ENCODE peak calls at places on chromosomes 4 and X, in six cellular contexts. R, L, T, K, F and D are unnamed samples.

GRCh38 chrX:71181558-71181909 is 36.9 kb downstream of the NLGN3 start:
- DNase-seq in R (peak), L (no peak), T (no peak), K (no peak), F (no peak), D (peak)

GRCh38 chr4:71379126-71379525 is 40.3 kb downstream of the SLC4A4 start:
- DNase-seq in R (no peak), L (no peak), T (no peak), K (no peak), F (no peak), D (no peak)

GRCh38 chrX:68945603-68946228 is 116.9 kb downstream of the EFNB1 start:
- DNase-seq in R (peak), L (no peak), T (no peak), K (peak), F (peak), D (no peak)

GRCh38 chr4:25178838-25179261 is 18.6 kb upstream of the SEPSECS start:
- DNase-seq in R (no peak), L (no peak), T (no peak), K (no peak), F (no peak), D (no peak)

GRCh38 chr4:31365006-31365690 is 645.0 kb downstream of the PCDH7 start:
- DNase-seq in R (no peak), L (no peak), T (no peak), K (peak), F (peak), D (no peak)

GRCh38 chrX:153370293-153371055 is 30.7 kb downstream of the PNMA6E start:
- DNase-seq in R (no peak), L (no peak), T (no peak), K (peak), F (no peak), D (no peak)

GRCh38 chr4:84878090-84878489 is 88.4 kb downstream of the WDFY3 start:
- DNase-seq in R (no peak), L (peak), T (peak), K (peak), F (peak), D (no peak)

GRCh38 chr4:7361256-7361655 is 73.5 kb downstream of the PSAPL1 start:
- DNase-seq in R (no peak), L (no peak), T (no peak), K (no peak), F (peak), D (no peak)

GRCh38 chr4:89287945-89288344 is 19.7 kb downstream of the GPRIN3 start:
- DNase-seq in R (no peak), L (no peak), T (no peak), K (no peak), F (no peak), D (no peak)

GRCh38 chrX:25519258-25519657 is 503.5 kb upstream of the ARX start:
- DNase-seq in R (no peak), L (no peak), T (no peak), K (no peak), F (no peak), D (no peak)

GRCh38 chrX:14497184-14497666 is 32.1 kb upstream of the GLRA2 start:
- DNase-seq in R (no peak), L (no peak), T (no peak), K (peak), F (peak), D (no peak)
- H3K4me3 ChIP-seq in R (peak), L (peak), T (no peak), K (no peak), F (no peak), D (no peak)

GRCh38 chrX:111270339-111270738 is at the start of gene CAPN6:
- DNase-seq in R (peak), L (no peak), T (no peak), K (peak), F (peak), D (peak)
- H3K4me3 ChIP-seq in R (no peak), L (no peak), T (no peak), K (no peak), F (no peak), D (no peak)

GRCh38 chr4:155961575-155961974 is 7.9 kb upstream of the CTSO start:
- DNase-seq in R (no peak), L (no peak), T (no peak), K (no peak), F (no peak), D (no peak)

GRCh38 chr4:155959417-155959816 is 5.8 kb upstream of the CTSO start:
- DNase-seq in R (no peak), L (no peak), T (no peak), K (no peak), F (no peak), D (no peak)

GRCh38 chr4:155964016-155964891 is 10.6 kb upstream of the CTSO start:
- DNase-seq in R (no peak), L (no peak), T (no peak), K (peak), F (no peak), D (no peak)

GRCh38 chr4:155962697-155963096 is 9.0 kb upstream of the CTSO start:
- DNase-seq in R (no peak), L (no peak), T (no peak), K (no peak), F (no peak), D (no peak)

GRCh38 chr4:155960522-155960921 is 6.9 kb upstream of the CTSO start:
- DNase-seq in R (no peak), L (peak), T (no peak), K (peak), F (peak), D (no peak)
- H3K4me3 ChIP-seq in R (no peak), L (no peak), T (no peak), K (no peak), F (no peak), D (no peak)

GRCh38 chr4:94962484-94962883 is 204.7 kb downstream of the BMPR1B start:
- DNase-seq in R (no peak), L (no peak), T (no peak), K (no peak), F (no peak), D (no peak)

GRCh38 chr4:94957030-94957429 is 199.3 kb downstream of the BMPR1B start:
- DNase-seq in R (no peak), L (no peak), T (no peak), K (no peak), F (no peak), D (no peak)

GRCh38 chr4:94960703-94961102 is 202.9 kb downstream of the BMPR1B start:
- DNase-seq in R (no peak), L (no peak), T (no peak), K (peak), F (no peak), D (no peak)

DNA sequence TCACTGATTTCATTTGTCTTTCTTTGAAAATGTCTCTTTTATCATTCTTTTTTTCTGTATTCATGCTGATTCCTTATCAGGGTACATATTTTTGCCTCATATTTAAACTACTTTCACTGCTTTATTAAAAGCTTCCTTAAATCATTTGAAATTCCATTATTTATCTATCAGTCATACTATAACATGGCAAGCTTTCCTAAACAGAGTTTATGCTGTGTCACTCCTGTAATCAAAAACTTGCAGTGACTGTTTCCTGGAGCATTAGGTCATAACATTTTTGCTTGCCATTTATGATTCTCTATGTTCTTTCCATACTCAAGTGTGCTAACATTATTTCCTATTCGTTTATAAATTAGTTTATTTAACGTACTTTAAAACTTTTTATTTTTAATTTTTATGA is 203.7 kb downstream of the BMPR1B start:
- DNase-seq in R (no peak), L (no peak), T (no peak), K (peak), F (peak), D (no peak)
- H3K4me3 ChIP-seq in R (no peak), L (no peak), T (no peak), K (no peak), F (no peak), D (no peak)

DNA sequence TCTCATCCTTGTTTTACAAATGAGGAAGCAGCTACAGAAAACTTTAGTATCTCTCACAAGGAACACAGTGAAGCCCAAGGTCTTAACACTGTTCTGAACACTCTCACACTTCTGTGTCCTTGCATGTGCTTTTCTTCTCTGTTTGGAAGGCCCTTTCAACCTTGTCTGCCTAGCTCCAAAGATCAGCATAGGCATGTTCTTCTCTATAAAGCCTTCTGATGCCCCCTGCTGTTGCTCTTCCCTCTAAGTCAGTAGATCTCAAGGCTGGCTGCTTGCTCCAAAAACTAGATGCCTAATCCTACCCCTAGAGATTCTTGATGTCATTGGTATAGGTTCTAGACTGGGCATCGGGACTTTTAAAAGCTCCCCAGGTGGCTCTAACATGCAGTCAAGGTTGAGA is 5.9 kb downstream of the APOO start:
- DNase-seq in R (peak), L (no peak), T (peak), K (peak), F (peak), D (peak)
- H3K4me3 ChIP-seq in R (peak), L (no peak), T (no peak), K (no peak), F (no peak), D (no peak)

DNA sequence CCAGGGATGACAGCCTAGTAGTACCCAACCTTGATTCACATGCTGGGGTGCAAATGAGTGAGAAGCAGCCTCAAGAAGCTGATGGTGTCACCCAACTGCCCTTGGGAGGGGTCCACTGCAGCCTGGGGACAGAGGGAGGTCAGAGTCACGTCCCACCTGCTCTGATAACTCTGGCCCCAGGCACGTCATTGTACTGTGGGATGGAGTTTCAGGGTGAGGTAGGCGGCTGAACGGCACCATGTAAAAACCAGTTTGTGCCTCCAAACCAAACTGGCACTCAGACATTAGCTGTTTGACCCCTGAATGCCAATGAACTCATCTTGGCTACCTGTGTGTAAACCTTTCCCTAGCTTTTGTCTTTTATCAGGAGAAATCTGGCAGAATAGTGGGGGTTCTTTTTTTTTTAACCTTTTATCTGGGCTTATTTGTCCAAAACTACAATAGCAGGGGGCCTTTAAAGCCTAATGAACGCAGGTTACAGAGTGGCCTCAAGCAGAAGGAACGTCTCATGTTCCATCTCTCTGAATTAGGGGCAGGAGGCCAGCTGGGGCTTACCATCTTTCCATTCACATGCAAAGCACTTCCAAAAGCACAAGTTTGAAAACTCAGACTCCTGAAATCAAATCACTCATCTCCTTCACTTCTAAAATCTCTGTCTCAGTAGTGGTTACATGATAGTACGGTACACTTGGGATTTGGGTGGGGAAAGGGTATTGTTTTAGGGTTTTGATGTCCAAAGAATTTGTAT is 89.4 kb downstream of the IRF2 start:
- DNase-seq in R (no peak), L (no peak), T (no peak), K (no peak), F (no peak), D (no peak)
- H3K4me3 ChIP-seq in R (no peak), L (peak), T (no peak), K (peak), F (no peak), D (no peak)

GRCh38 chr4:156969136-156969535 is 2.5 kb downstream of the PDGFC start:
- DNase-seq in R (no peak), L (no peak), T (no peak), K (no peak), F (no peak), D (no peak)
- H3K4me3 ChIP-seq in R (peak), L (peak), T (peak), K (peak), F (no peak), D (no peak)

GRCh38 chrX:133307637-133308485 is 89.7 kb upstream of the TFDP3 start:
- DNase-seq in R (peak), L (no peak), T (no peak), K (no peak), F (peak), D (no peak)
- H3K4me3 ChIP-seq in R (no peak), L (no peak), T (no peak), K (no peak), F (no peak), D (no peak)